ENCODE peak calls at places on chromosomes 3 and 15, in four cellular contexts. W, F, T and Z are unnamed samples.

GRCh38 chr3:101259485-101260341 is 60.7 kb downstream of the IMPG2 start:
- DNase-seq in W (peak), F (no peak), T (no peak), Z (no peak)

GRCh38 chr3:76044601-76045600 is 259.6 kb upstream of the ZNF717 start:
- DNase-seq in W (no peak), F (no peak), T (no peak), Z (no peak)

GRCh38 chr3:124467980-124468902 is 262.0 kb upstream of the UMPS start:
- DNase-seq in W (peak), F (no peak), T (peak), Z (peak)

GRCh38 chr15:48644827-48645557 is 517 bp downstream of the FBN1 start:
- DNase-seq in W (no peak), F (no peak), T (peak), Z (peak)

GRCh38 chr3:150743508-150743907 is 19.5 kb downstream of the SIAH2 start:
- DNase-seq in W (no peak), F (no peak), T (no peak), Z (no peak)

GRCh38 chr3:27166888-27167287 is 202.3 kb downstream of the NEK10 start:
- DNase-seq in W (no peak), F (no peak), T (no peak), Z (peak)

GRCh38 chr15:23420806-23421575 is 26.1 kb downstream of the GOLGA6L2 start:
- DNase-seq in W (peak), F (no peak), T (no peak), Z (no peak)

GRCh38 chr15:55518641-55519040 is 10.6 kb upstream of the DNAAF4 start:
- DNase-seq in W (no peak), F (no peak), T (no peak), Z (no peak)

GRCh38 chr15:25900901-25901300 is 37.8 kb upstream of the ATP10A start:
- DNase-seq in W (no peak), F (no peak), T (no peak), Z (no peak)

GRCh38 chr3:20974389-20974788 is 776.6 kb downstream of the ZNF385D start:
- DNase-seq in W (no peak), F (no peak), T (no peak), Z (no peak)

GRCh38 chr15:68114356-68114755 is 60.2 kb downstream of the PIAS1 start:
- DNase-seq in W (no peak), F (no peak), T (no peak), Z (no peak)

GRCh38 chr15:28086175-28086703 is 12.9 kb downstream of the OCA2 start:
- DNase-seq in W (peak), F (no peak), T (peak), Z (peak)

GRCh38 chr15:69140306-69140705 is 20.1 kb upstream of the GLCE start:
- DNase-seq in W (no peak), F (no peak), T (no peak), Z (no peak)

GRCh38 chr15:81196576-81197254 is at the start of gene IL16:
- DNase-seq in W (no peak), F (no peak), T (no peak), Z (no peak)

GRCh38 chr3:184017672-184018423 is at the start of gene ABCC5:
- DNase-seq in W (peak), F (peak), T (peak), Z (peak)
- TF ChIP-seq POLR2A in W (peak), F (peak), T (no peak), Z (peak)

GRCh38 chr15:39344662-39345141 is 236.2 kb upstream of the THBS1 start:
- DNase-seq in W (no peak), F (no peak), T (no peak), Z (no peak)

GRCh38 chr15:39345176-39345575 is 235.7 kb upstream of the THBS1 start:
- DNase-seq in W (no peak), F (no peak), T (no peak), Z (no peak)

GRCh38 chr15:39338251-39338650 is 242.6 kb upstream of the THBS1 start:
- DNase-seq in W (no peak), F (no peak), T (no peak), Z (no peak)

GRCh38 chr15:39336926-39337325 is 244.0 kb upstream of the THBS1 start:
- DNase-seq in W (no peak), F (no peak), T (no peak), Z (no peak)

DNA sequence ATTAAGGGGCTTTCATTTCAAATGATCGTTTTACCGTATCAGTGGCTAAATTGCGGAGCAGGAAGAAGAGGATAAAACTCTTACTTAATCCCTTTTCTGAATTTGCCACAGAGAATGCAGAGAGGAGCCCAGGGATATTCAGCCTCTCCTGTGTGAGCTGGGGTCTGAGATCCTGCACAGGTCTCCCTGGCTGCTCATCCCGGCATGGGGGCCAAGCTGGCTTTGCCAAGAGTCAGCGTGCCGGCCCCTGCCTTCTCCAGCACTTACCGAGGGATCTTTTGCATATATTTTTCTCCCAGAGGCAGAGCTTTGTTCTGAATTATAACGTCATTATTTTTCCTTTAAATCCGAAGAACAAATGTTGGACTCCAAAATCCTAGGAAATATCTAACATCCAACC is 239.6 kb upstream of the THBS1 start:
- DNase-seq in W (no peak), F (no peak), T (no peak), Z (no peak)
- TF ChIP-seq POLR2A in W (no peak), F (no peak), T (no peak), Z (no peak)

GRCh38 chr3:179322481-179323196 is at the start of gene ZNF639:
- DNase-seq in W (peak), F (peak), T (peak), Z (peak)
- TF ChIP-seq POLR2A in W (no peak), F (peak), T (peak), Z (peak)

GRCh38 chr15:52010633-52011595 is 8.1 kb upstream of the MAPK6 start:
- DNase-seq in W (no peak), F (no peak), T (no peak), Z (no peak)

GRCh38 chr15:52008326-52008697 is 10.7 kb upstream of the MAPK6 start:
- DNase-seq in W (no peak), F (no peak), T (no peak), Z (no peak)

GRCh38 chr15:52005748-52006701 is 13.0 kb upstream of the MAPK6 start:
- DNase-seq in W (no peak), F (no peak), T (no peak), Z (no peak)

GRCh38 chr15:52006702-52007340 is 12.2 kb upstream of the MAPK6 start:
- DNase-seq in W (no peak), F (no peak), T (no peak), Z (no peak)

GRCh38 chr15:52008698-52009434 is 10.2 kb upstream of the MAPK6 start:
- DNase-seq in W (no peak), F (no peak), T (no peak), Z (no peak)
- TF ChIP-seq POLR2A in W (no peak), F (no peak), T (no peak), Z (no peak)

DNA sequence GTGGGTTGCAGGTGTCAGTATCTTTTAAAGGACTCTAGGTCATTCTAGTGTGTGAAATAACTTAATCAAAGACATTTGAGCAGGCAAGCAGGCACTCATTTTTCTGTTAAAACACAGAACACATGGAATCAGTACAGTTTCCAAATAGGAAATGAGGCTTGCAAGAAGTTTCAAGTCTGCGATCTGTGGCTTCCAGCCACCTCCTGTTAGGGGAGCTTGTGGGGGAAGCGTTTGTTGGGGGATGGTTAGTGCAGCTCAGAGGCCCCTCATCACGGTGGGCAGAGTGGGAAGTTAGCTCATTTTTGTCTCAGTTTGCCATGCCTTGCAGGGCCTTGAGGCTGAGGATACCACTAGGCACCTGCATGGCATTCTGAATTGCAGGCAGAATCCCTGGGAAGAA is 59.9 kb downstream of the SLC6A11 start:
- DNase-seq in W (no peak), F (no peak), T (no peak), Z (no peak)
- TF ChIP-seq POLR2A in W (no peak), F (no peak), T (no peak), Z (no peak)

GRCh38 chr3:11567516-11568467 is 75.9 kb downstream of the VGLL4 start:
- DNase-seq in W (no peak), F (no peak), T (no peak), Z (peak)
- TF ChIP-seq POLR2A in W (no peak), F (no peak), T (no peak), Z (no peak)

GRCh38 chr15:99248000-99248727 is 1.2 kb downstream of the TTC23 start:
- DNase-seq in W (no peak), F (no peak), T (no peak), Z (no peak)

GRCh38 chr15:99250494-99251435 is 516 bp upstream of the LRRC28 start:
- DNase-seq in W (peak), F (peak), T (peak), Z (peak)

GRCh38 chr15:99251436-99251821 is at the start of gene LRRC28:
- DNase-seq in W (no peak), F (no peak), T (no peak), Z (peak)

GRCh38 chr15:99250001-99250400 is 620 bp upstream of the TTC23 start:
- DNase-seq in W (no peak), F (no peak), T (no peak), Z (no peak)

DNA sequence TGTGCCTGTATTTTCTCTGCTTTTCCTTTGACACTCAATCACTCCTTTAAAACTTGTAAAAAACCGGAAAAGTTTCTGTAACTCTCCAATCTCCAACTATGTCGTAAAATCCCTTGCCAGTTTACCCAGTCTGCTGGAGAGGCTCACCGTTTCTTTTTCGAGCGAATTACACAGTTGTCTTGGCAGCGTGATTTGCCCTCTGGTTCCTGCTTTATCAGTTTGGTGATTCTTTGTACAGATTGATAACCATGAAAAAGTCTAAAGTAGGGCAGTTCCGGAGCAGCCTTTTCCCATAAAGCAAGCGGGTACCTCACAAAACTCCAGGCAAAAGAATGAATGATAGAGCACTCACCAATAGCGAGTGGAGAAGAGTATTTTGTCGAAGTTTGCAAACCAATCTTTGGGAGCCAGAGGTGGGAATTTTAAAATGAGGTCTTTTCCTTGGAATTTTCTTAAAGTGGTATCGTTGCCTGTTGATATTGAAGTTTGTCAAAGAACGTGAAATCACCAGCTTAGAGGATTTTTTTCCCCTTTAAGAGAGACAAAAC is at the start of gene TTC23:
- DNase-seq in W (peak), F (no peak), T (no peak), Z (peak)
- TF ChIP-seq POLR2A in W (no peak), F (peak), T (no peak), Z (peak)

GRCh38 chr15:95325763-95326688 is 1004.5 kb upstream of the NR2F2 start:
- DNase-seq in W (no peak), F (peak), T (no peak), Z (no peak)

GRCh38 chr15:95326689-95327525 is 1003.6 kb upstream of the NR2F2 start:
- DNase-seq in W (no peak), F (peak), T (no peak), Z (no peak)

GRCh38 chr15:95327661-95328060 is 1002.8 kb upstream of the NR2F2 start:
- DNase-seq in W (no peak), F (no peak), T (no peak), Z (no peak)

GRCh38 chr15:95328559-95328958 is 1001.9 kb upstream of the NR2F2 start:
- DNase-seq in W (no peak), F (no peak), T (no peak), Z (no peak)

DNA sequence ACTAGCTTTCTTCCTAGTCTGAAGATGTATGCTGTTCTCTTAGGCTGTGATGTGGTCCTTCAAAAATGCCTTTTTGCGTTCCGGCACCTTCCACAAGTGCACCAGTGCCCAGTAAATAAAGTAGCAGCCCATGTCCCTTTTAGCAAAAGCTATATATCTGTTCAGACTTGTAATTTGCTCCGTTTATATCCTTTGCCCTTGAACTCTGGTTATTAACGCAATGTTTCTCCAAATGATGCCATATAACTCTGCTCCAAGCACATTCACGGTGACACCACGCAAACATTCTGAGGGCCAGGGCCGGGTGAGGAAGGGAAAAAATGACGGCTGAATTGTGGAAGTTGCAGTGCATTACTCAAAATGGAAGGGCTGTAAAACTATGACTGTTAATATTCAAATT is 1001.1 kb upstream of the NR2F2 start:
- DNase-seq in W (no peak), F (no peak), T (no peak), Z (no peak)
- TF ChIP-seq POLR2A in W (no peak), F (no peak), T (no peak), Z (no peak)

GRCh38 chr3:4426261-4426781 is 40.7 kb downstream of the SUMF1 start:
- DNase-seq in W (no peak), F (no peak), T (no peak), Z (no peak)
- TF ChIP-seq POLR2A in W (no peak), F (no peak), T (no peak), Z (no peak)

GRCh38 chr15:89893696-89894450 is at the start of gene AP3S2:
- DNase-seq in W (peak), F (peak), T (peak), Z (peak)
- TF ChIP-seq POLR2A in W (peak), F (peak), T (peak), Z (peak)